ENCODE peak calls at places on chromosomes 2 and 18, in four cellular contexts. O is GM23338, P is GM12878, F is HepG2. S is an unnamed sample.

GRCh38 chr2:242051440-242051839 is 181.9 kb downstream of the RTP5 start:
- ATAC-seq in O (no peak), P (no peak), F (no peak), S (no peak)

GRCh38 chr2:43027103-43027482 is 199.3 kb downstream of the ZFP36L2 start:
- ATAC-seq in O (no peak), P (no peak), F (no peak), S (peak; percentile 57)

GRCh38 chr2:71043531-71044407 is 24.7 kb upstream of the NAGK start:
- ATAC-seq in O (no peak), P (no peak), F (no peak), S (no peak)

GRCh38 chr2:134206029-134206428 is 47.8 kb upstream of the MGAT5 start:
- ATAC-seq in O (peak; percentile 85), P (peak; percentile 45), F (no peak), S (no peak)

GRCh38 chr2:202633470-202633869 is 1.3 kb upstream of the FAM117B start:
- ATAC-seq in O (no peak), P (no peak), F (no peak), S (no peak)

GRCh38 chr18:9736942-9737813 is 29.1 kb downstream of the RAB31 start:
- ATAC-seq in O (no peak), P (no peak), F (no peak), S (no peak)

GRCh38 chr2:239991689-239992314 is 33.3 kb downstream of the NDUFA10 start:
- ATAC-seq in O (peak; percentile 50), P (peak; percentile 75), F (peak; percentile 63), S (peak; percentile 72)

GRCh38 chr2:15704086-15704787 is 112.6 kb downstream of the DDX1 start:
- ATAC-seq in O (no peak), P (no peak), F (no peak), S (no peak)

GRCh38 chr2:102771114-102771513 is 9.3 kb downstream of the TMEM182 start:
- ATAC-seq in O (no peak), P (no peak), F (no peak), S (no peak)

GRCh38 chr2:63962186-63962585 is 57.0 kb downstream of the VPS54 start:
- ATAC-seq in O (no peak), P (no peak), F (no peak), S (no peak)

GRCh38 chr2:133721155-133721554 is 152.9 kb upstream of the NCKAP5 start:
- ATAC-seq in O (no peak), P (no peak), F (no peak), S (no peak)

GRCh38 chr2:62705859-62706720 is 577 bp downstream of the EHBP1 start:
- ATAC-seq in O (peak; percentile 57), P (peak; percentile 48), F (peak; percentile 70), S (peak; percentile 54)
- TF ChIP-seq POLR2AphosphoS5 in O (peak; percentile 14), P (no peak), F (peak; percentile 44), S (peak; percentile 47)

GRCh38 chr2:150569761-150570160 is 82.3 kb upstream of the RND3 start:
- ATAC-seq in O (no peak), P (no peak), F (no peak), S (no peak)
- TF ChIP-seq POLR2AphosphoS5 in O (no peak), P (no peak), F (no peak), S (no peak)

GRCh38 chr2:157411624-157412336 is 32.1 kb downstream of the CYTIP start:
- ATAC-seq in O (no peak), P (no peak), F (no peak), S (no peak)
- TF ChIP-seq POLR2AphosphoS5 in O (no peak), P (peak; percentile 78), F (no peak), S (no peak)

DNA sequence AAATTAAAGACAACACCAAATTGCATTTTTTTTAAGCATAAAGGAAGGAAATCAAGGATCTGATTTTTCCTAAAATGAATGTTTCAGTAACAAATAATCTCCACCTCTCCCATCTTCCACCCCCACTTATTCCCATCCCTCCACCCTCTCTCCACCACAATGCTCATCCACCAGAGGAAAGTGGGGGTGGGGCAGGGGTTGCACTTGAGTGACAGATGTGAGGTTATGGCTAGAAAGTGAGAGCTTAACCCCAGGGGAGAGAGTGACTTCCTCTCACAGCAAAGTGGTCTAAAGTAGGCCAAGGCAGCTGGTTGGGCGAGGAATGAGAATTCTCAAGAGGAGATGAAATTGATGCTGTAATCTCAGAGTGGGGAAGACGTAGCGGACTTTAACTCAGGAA is 104.7 kb downstream of the HNRNPLL start:
- ATAC-seq in O (peak; percentile 21), P (peak; percentile 54), F (no peak), S (no peak)
- TF ChIP-seq POLR2AphosphoS5 in O (no peak), P (no peak), F (no peak), S (no peak)

GRCh38 chr2:215835641-215836040 is 177.7 kb downstream of the MREG start:
- ATAC-seq in O (no peak), P (no peak), F (no peak), S (no peak)
- TF ChIP-seq POLR2AphosphoS5 in O (no peak), P (no peak), F (no peak), S (no peak)

DNA sequence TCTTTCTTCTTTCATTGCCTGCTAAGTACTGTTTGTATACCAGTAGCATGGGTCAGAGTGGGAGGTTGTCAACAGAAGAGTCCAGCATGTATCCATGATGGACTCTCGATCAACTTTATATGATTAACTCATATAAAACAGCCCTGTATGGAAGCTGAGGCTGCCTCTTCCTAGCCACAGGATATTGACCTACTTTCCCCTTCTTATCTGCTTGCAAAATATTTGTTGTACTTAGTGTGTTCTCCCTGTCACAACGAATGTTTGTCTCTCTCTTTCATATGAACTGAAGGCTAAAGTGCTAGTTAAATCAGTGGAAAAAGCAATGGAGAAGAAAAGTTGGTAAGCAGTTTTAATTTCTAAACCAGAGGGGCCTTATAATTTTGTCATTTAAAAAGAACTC is 17.8 kb downstream of the MYO1B start:
- ATAC-seq in O (no peak), P (no peak), F (peak; percentile 91), S (no peak)
- TF ChIP-seq POLR2AphosphoS5 in O (no peak), P (no peak), F (no peak), S (no peak)

GRCh38 chr2:151562398-151562797 is 152.7 kb downstream of the RIF1 start:
- ATAC-seq in O (no peak), P (no peak), F (no peak), S (no peak)

GRCh38 chr2:151556121-151556520 is 146.4 kb downstream of the RIF1 start:
- ATAC-seq in O (no peak), P (no peak), F (no peak), S (no peak)

DNA sequence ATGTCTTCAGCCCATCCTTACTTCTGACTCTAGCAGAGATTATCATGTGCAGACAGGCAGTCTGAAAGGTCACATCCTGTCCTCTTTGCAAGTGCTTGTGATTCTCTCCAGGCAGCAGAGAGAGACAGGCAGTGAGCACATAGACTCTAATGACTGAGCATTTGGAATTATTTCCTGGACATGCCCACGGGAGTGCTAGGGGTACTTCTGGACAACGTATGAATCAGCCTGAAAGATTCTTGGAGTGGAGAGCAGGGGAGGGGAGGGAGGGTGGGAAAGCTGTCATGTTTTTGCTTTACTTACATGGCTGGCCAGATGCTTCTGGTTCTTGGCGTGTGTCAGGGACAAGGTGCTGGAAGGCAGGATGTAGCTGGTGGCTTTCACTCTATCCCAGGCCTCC is 150.6 kb downstream of the RIF1 start:
- ATAC-seq in O (no peak), P (no peak), F (no peak), S (peak; percentile 88)
- TF ChIP-seq POLR2AphosphoS5 in O (no peak), P (no peak), F (no peak), S (peak; percentile 90)

GRCh38 chr2:176139170-176139611 is 9.7 kb downstream of the HOXD8 start:
- ATAC-seq in O (no peak), P (no peak), F (no peak), S (no peak)

GRCh38 chr2:176140130-176140519 is 10.6 kb downstream of the HOXD8 start:
- ATAC-seq in O (no peak), P (no peak), F (no peak), S (no peak)

GRCh38 chr2:176139621-176140020 is 10.1 kb downstream of the HOXD8 start:
- ATAC-seq in O (peak; percentile 10), P (no peak), F (no peak), S (no peak)

GRCh38 chr2:176138526-176139169 is 9.1 kb downstream of the HOXD8 start:
- ATAC-seq in O (no peak), P (no peak), F (no peak), S (no peak)

GRCh38 chr2:176140520-176141317 is 10.6 kb upstream of the HOXD4 start:
- ATAC-seq in O (peak; percentile 81), P (peak; percentile 99), F (peak; percentile 93), S (peak; percentile 81)
- TF ChIP-seq POLR2AphosphoS5 in O (no peak), P (no peak), F (no peak), S (no peak)